ENCODE peak calls at places on chromosomes 5 and 9, in six cellular contexts. One of them, this sample, is unnamed. For H3K4me1, the result is how much of the 10 kb centered on the place peaks cover.

GRCh38 chr5:140596364-140596763 is 31.7 kb downstream of the SLC35A4 start:
- DNase-seq in spleen: no peak
- DNase-seq in HCT116: no peak
- DNase-seq in suprapubic skin: no peak
- DNase-seq in breast epithelium: no peak
- DNase-seq in stomach: no peak
- DNase-seq in this sample: no peak

GRCh38 chr9:112271466-112272098 is 61.8 kb downstream of the PTBP3 start:
- DNase-seq in spleen: no peak
- DNase-seq in HCT116: no peak
- DNase-seq in suprapubic skin: no peak
- DNase-seq in breast epithelium: no peak
- DNase-seq in stomach: no peak
- DNase-seq in this sample: no peak

GRCh38 chr5:137741718-137742117 is 5.8 kb upstream of the KLHL3 start:
- DNase-seq in spleen: no peak
- DNase-seq in HCT116: no peak
- DNase-seq in suprapubic skin: no peak
- DNase-seq in breast epithelium: no peak
- DNase-seq in stomach: no peak
- DNase-seq in this sample: no peak

GRCh38 chr9:8677725-8678124 is 878.1 kb upstream of the DMAC1 start:
- DNase-seq in spleen: no peak
- DNase-seq in HCT116: no peak
- DNase-seq in suprapubic skin: no peak
- DNase-seq in breast epithelium: no peak
- DNase-seq in stomach: no peak
- DNase-seq in this sample: no peak

GRCh38 chr5:37492778-37493555 is 113.8 kb downstream of the WDR70 start:
- DNase-seq in spleen: no peak
- DNase-seq in HCT116: no peak
- DNase-seq in suprapubic skin: no peak
- DNase-seq in breast epithelium: no peak
- DNase-seq in stomach: no peak
- DNase-seq in this sample: no peak

GRCh38 chr9:114302727-114303126 is 20.2 kb upstream of the ORM1 start:
- DNase-seq in spleen: peak
- DNase-seq in HCT116: no peak
- DNase-seq in suprapubic skin: peak
- DNase-seq in breast epithelium: no peak
- DNase-seq in stomach: peak
- DNase-seq in this sample: peak

GRCh38 chr5:65907138-65907537 is 19.2 kb upstream of the ERBIN start:
- DNase-seq in spleen: no peak
- DNase-seq in HCT116: no peak
- DNase-seq in suprapubic skin: no peak
- DNase-seq in breast epithelium: no peak
- DNase-seq in stomach: no peak
- DNase-seq in this sample: no peak

GRCh38 chr5:103617913-103618312 is 55.3 kb upstream of the NUDT12 start:
- DNase-seq in spleen: no peak
- DNase-seq in HCT116: no peak
- DNase-seq in suprapubic skin: no peak
- DNase-seq in breast epithelium: no peak
- DNase-seq in stomach: no peak
- DNase-seq in this sample: no peak

GRCh38 chr9:18208166-18209059 is 265.5 kb upstream of the ADAMTSL1 start:
- DNase-seq in spleen: no peak
- DNase-seq in HCT116: no peak
- DNase-seq in suprapubic skin: no peak
- DNase-seq in breast epithelium: peak
- DNase-seq in stomach: peak
- DNase-seq in this sample: no peak

GRCh38 chr5:140182803-140183367 is 7.9 kb downstream of the CYSTM1 start:
- DNase-seq in spleen: no peak
- DNase-seq in HCT116: no peak
- DNase-seq in suprapubic skin: no peak
- DNase-seq in breast epithelium: no peak
- DNase-seq in stomach: no peak
- DNase-seq in this sample: no peak

GRCh38 chr5:99398946-99399345 is 470.1 kb upstream of the CHD1 start:
- DNase-seq in spleen: no peak
- DNase-seq in HCT116: no peak
- DNase-seq in suprapubic skin: no peak
- DNase-seq in breast epithelium: no peak
- DNase-seq in stomach: no peak
- DNase-seq in this sample: no peak

DNA sequence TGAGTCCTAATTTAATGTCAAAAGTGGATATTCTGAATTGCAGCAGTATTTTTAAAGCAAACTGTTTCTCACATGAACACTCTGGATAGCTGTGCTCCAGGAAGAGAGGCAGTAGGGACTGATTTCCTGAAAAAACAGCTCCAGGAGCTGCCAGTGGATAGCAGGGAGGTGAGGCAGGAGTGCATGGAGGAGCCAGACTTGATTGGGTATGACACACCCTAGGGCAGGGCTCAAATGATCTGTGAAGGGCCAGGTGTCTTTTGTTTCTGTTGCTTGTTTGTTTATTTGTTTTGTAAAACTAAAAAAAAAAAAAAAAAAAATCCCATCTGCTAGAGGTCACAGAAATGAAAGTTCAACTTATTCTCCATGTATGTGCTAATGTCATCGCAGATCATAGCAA is 83.4 kb downstream of the ADRB2 start:
- DNase-seq in spleen: no peak
- DNase-seq in HCT116: no peak
- DNase-seq in suprapubic skin: no peak
- DNase-seq in breast epithelium: no peak
- DNase-seq in stomach: no peak
- DNase-seq in this sample: no peak
- H3K4me1 ChIP-seq in spleen: under half
- H3K4me1 ChIP-seq in HCT116: half or more
- H3K4me1 ChIP-seq in suprapubic skin: half or more
- H3K4me1 ChIP-seq in breast epithelium: under half
- H3K4me1 ChIP-seq in stomach: under half
- H3K4me1 ChIP-seq in this sample: under half

DNA sequence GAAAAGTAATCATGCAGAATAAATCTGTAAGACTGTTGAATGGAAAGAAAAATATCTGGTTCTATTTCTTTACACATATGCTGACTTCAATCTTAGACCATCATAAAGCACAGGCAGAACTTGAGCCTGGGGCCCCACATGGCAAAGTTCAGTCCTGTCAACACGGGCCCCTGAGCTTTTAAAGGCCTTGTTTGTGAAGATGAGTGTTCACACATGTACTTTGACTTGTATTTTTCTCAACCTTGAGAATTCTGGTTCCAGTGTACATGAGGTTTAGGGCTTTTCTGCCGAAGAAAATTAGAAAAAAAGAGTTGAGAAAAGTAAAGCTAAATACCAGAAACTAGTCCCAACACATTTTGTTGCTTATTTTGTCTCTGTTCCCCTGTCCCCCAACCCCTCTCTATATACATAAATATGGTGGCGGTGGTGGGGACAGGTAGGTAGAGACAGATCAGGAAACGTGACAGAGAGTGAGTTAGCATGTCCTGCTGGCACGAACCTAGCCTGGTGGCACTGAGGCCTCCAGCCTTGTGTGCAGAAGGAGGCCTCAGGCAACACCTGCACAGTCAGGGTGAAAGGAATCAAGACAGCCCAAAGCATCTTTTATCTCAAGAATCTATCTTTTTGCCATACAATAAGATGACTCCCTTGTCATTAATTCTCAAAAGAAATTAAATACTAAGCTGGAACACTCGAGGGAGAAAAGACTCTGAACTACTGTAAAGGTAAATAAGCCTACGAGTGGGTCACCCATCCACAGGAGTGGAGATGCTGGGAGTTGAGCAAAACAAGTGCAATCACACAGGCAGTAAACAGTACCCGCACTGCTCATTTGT is 22.9 kb downstream of the LIFR start:
- DNase-seq in spleen: no peak
- DNase-seq in HCT116: no peak
- DNase-seq in suprapubic skin: no peak
- DNase-seq in breast epithelium: no peak
- DNase-seq in stomach: no peak
- DNase-seq in this sample: no peak
- TF ChIP-seq POLR2A in spleen: no peak
- TF ChIP-seq POLR2A in HCT116: no peak
- TF ChIP-seq POLR2A in suprapubic skin: no peak
- TF ChIP-seq POLR2A in breast epithelium: no peak
- TF ChIP-seq POLR2A in stomach: no peak
- TF ChIP-seq POLR2A in this sample: no peak

GRCh38 chr5:75668988-75669760 is 48.1 kb downstream of the POC5 start:
- DNase-seq in spleen: peak
- DNase-seq in HCT116: no peak
- DNase-seq in suprapubic skin: no peak
- DNase-seq in breast epithelium: no peak
- DNase-seq in stomach: peak
- DNase-seq in this sample: no peak
- TF ChIP-seq POLR2AphosphoS5 in spleen: peak
- TF ChIP-seq POLR2AphosphoS5 in HCT116: no peak
- TF ChIP-seq POLR2AphosphoS5 in suprapubic skin: no peak
- TF ChIP-seq POLR2AphosphoS5 in breast epithelium: no peak
- TF ChIP-seq POLR2AphosphoS5 in stomach: no peak
- TF ChIP-seq POLR2AphosphoS5 in this sample: no peak

DNA sequence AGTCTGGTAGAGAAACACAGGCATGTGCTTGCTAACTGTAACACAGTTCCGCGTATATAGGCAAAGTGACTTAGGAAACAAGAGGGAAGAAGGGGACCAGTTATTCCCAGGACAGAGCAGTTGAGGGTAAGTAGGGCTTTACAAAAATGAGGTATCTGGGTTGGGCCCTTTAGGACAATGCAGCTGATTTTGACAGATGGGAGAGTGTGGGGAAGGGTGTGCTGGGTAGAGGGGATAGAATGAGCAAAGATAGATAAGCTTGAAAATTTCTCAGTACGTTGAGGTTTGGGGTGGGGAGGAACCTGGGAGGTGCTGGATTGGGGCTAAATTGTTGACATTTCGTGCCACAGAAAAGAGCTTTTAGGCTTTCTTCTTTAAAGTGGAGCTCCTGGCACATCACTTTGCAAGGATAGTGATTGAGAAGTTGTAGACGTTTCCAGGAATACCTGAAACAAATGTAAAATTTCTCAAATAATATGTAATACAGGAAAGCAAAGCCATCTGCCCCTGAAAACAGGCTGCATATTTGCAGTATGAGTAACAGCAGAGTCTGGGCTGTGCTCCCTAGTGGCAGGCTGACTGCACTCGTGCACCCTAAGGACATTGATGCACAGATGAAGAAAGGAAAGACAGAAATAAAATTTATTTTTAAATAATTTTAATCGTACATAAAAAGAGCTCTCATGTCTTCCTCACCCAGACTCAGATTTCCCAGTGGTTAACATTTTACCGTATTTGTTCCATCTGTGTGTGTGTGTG is 145.0 kb upstream of the DMRT1 start:
- DNase-seq in spleen: no peak
- DNase-seq in HCT116: no peak
- DNase-seq in suprapubic skin: no peak
- DNase-seq in breast epithelium: peak
- DNase-seq in stomach: no peak
- DNase-seq in this sample: no peak
- H3K4me1 ChIP-seq in spleen: under half
- H3K4me1 ChIP-seq in HCT116: under half
- H3K4me1 ChIP-seq in suprapubic skin: half or more
- H3K4me1 ChIP-seq in breast epithelium: under half
- H3K4me1 ChIP-seq in stomach: under half
- H3K4me1 ChIP-seq in this sample: half or more

This sample was measured in vagina.